ENCODE peak calls at places on chromosomes 4 and X, in four cellular contexts. Z is hepatocyte, F is HepG2, P is fibroblast of lung. D is an unnamed sample.

GRCh38 chr4:52606766-52607165 is 52.3 kb downstream of the USP46 start:
- DNase-seq in F (no peak), P (no peak), Z (no peak), D (no peak)

GRCh38 chr4:105145913-105146285 is 777 bp upstream of the TET2 start:
- DNase-seq in P (no peak), Z (peak), F (no peak), D (no peak)

GRCh38 chrX:39645059-39645895 is 452.5 kb downstream of the BCOR start:
- DNase-seq in F (no peak), Z (peak), P (peak), D (peak)

GRCh38 chrX:19514791-19515614 is at the start of gene MAP3K15:
- DNase-seq in Z (peak), P (no peak), F (peak), D (no peak)

GRCh38 chr4:8495803-8496202 is 55.2 kb downstream of the TRMT44 start:
- DNase-seq in Z (no peak), F (no peak), P (no peak), D (no peak)

GRCh38 chr4:71300964-71301363 is 37.9 kb upstream of the SLC4A4 start:
- DNase-seq in F (no peak), Z (peak), P (no peak), D (no peak)

GRCh38 chr4:55183926-55184599 is 58.7 kb upstream of the KDR start:
- DNase-seq in F (no peak), P (peak), Z (peak), D (no peak)

GRCh38 chr4:16450724-16451123 is 224.5 kb upstream of the TAPT1 start:
- DNase-seq in Z (no peak), F (no peak), P (peak), D (no peak)

GRCh38 chr4:176548571-176548970 is 228.8 kb downstream of the SPCS3 start:
- DNase-seq in Z (no peak), P (peak), F (no peak), D (no peak)

GRCh38 chr4:142396279-142396678 is 449.8 kb downstream of the INPP4B start:
- DNase-seq in F (no peak), P (peak), Z (no peak), D (no peak)

GRCh38 chr4:173526034-173526482 is 4.0 kb downstream of the HAND2 start:
- DNase-seq in P (no peak), Z (no peak), F (no peak), D (no peak)
- TF ChIP-seq EZH2 in P (peak), Z (peak), F (no peak), D (no peak)

GRCh38 chr4:61301285-61301684 is 101.2 kb downstream of the ADGRL3 start:
- DNase-seq in Z (no peak), F (no peak), P (no peak), D (no peak)
- H3K27ac ChIP-seq in Z (no peak), F (no peak), P (no peak), D (no peak)

DNA sequence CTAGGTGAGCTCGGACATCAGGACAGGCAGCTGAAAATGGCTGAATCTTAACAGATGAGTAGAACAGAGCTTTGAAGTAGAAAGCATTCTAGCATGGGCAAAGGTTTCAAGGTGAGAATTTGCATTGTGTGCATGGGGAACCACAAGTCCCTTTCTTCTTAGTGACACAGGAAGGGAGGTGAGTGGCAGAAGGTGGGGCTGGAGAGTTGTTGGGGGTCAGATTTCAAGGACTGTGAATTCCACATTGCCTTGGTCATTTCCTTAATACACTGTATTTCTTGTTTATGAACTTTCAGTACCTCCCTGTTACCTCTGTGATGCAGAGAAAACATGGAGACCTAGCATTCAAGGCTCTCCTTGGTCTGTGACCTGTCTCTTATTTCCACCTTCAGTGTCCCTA is 4.1 kb downstream of the APEX2 start:
- DNase-seq in F (no peak), P (no peak), Z (no peak), D (no peak)
- TF ChIP-seq EZH2 in F (no peak), P (no peak), Z (no peak), D (no peak)

DNA sequence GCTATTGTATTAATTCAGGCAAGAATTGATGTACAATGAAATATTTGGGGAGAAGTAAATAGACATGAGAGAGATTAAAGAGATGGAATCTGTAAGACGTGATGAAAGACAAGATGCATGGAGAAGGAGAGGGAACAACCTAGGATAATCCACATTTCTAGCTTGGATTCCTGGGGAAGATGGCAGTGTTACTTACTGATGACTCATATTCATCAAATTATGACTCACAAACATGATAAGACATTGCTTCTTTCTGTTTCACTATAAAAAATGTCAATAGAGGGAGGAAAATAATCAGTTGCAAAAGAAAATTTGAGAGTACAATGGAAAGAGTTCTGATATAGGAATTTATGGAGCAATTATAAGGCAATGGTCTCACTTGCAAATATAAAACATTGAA is 104.1 kb upstream of the BMP3 start:
- DNase-seq in P (peak), Z (no peak), F (no peak), D (no peak)
- H3K27ac ChIP-seq in P (no peak), Z (no peak), F (no peak), D (no peak)

DNA sequence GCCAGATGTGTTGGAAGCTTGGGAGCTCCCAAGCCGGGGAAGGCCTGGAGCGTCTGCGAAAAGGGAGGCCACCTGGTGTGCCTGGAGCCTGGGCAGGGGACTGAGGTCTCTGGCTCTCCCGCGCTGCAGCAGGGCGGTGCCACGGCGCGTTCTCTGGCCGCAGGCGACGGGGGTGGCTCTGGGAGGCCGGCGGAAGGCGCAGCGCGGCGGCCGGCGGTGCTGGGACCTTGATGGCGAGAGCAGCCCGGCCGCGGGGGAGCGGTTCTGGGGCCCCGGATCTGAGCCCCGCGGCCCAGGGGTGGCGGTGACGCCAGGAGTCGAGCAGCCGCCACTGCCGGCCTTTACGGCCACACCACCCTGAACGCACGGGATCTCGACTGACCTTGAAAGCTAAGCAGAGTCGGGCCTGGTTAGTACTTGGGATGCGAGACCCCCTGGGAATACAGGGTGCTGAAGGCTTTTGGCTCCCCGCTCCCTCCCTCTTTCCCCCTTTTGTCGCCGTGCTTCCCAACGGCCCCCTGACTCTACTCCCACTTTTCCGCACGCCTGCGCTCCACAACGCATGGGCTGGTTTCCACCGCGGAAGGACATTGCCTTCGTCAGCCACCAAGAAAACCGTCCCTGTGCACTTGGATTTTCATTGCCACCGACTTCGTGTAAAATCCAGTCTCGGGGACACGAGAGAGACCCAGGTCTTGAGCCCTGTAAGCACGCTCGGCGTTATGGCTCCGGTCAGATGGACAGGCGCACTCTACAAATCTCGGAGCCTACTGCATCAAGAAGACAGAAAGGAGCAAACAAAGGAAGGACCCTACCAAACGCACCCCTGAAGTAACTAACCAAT is 9.5 kb downstream of the FRG2 start:
- DNase-seq in Z (peak), P (peak), F (no peak), D (no peak)
- TF ChIP-seq EZH2 in Z (no peak), P (peak), F (no peak), D (no peak)

GRCh38 chr4:76463568-76463967 is 28.5 kb downstream of the SHROOM3 start:
- DNase-seq in P (no peak), Z (no peak), F (no peak), D (no peak)

GRCh38 chr4:76459291-76459723 is 24.3 kb downstream of the SHROOM3 start:
- DNase-seq in F (no peak), Z (peak), P (no peak), D (no peak)

GRCh38 chr4:76457885-76458284 is 22.9 kb downstream of the SHROOM3 start:
- DNase-seq in Z (peak), F (no peak), P (no peak), D (no peak)

GRCh38 chr4:76458297-76458696 is 23.3 kb downstream of the SHROOM3 start:
- DNase-seq in F (no peak), Z (no peak), P (no peak), D (no peak)

GRCh38 chr4:76458829-76459228 is 23.8 kb downstream of the SHROOM3 start:
- DNase-seq in P (no peak), F (no peak), Z (no peak), D (no peak)
- H3K27ac ChIP-seq in P (no peak), F (no peak), Z (peak), D (no peak)

DNA sequence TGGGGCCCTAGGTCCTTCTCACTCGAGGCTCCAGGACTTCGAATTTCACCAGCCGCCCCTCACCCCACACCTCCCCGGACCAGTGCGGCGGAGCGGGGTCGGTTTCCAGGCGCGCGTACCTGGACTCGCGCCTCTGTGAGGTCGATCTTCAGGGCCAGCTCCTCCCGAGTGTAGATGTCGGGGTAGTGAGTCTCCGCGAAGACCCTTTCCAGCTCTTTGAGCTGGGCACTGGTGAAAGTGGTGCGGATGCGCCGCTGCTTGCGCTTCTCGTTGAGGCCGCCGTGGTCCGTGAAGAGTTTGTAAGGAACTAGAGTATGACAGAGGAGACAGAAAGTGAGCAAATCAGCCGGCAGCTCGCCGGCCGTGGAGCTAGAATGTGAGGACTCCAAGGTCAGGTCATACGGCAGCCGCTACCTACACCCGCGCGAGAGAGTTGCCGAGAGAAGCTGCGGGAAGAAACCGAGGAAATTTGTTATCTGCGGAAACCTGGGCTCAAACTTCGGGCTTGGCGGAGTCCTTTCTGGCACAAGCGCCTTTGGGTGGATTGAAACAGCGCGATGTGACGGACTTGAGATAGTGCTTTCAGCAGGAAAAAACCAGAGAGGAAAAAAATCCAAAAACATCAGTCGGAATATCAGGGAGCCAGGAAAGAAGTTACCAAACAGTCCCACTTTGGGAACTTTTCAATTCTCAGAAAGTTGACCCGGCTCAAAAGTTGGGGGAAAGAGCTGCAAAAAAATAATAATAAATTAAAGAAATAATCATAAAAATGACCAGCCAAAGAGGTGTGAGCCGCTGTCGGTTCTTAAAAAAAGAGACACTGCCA is 1.1 kb downstream of the PHOX2B start:
- DNase-seq in P (no peak), Z (no peak), F (no peak), D (no peak)
- TF ChIP-seq EZH2 in P (no peak), Z (peak), F (no peak), D (peak)

DNA sequence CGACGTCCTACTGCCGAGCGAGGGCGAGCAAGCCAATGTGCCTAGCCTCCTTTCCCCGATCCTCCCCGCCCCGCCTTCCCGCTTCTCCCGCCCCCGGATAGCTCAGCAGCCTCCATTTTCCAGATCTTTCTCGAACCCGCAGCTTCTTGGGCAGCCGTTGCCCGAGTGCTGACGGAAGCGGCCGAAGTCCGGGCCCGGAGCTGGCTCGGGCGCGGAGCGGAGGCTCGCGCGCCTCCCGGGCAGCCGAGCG is 172 bp upstream of the HSPA4L start:
- DNase-seq in Z (peak), P (peak), F (no peak), D (no peak)
- H3K27ac ChIP-seq in Z (peak), P (peak), F (peak), D (no peak)

D was measured in SK-N-MC.